ENCODE peak calls at places on chromosomes 1 and 21, in seven cellular contexts. Y is stimulated activated CD8-positive, alpha-beta memory T cell treated with anti-CD3 and anti-CD28 coated beads, Interleukin-4, amount 100 ng/mL, for 1 hour; L is head of caudate nucleus; N is effector CD4-positive, alpha-beta T cell; O is BJ; M is AG04450; Z is HL-60. B is an unnamed sample.

GRCh38 chr1:63917571-63918394 is 144.0 kb downstream of the ROR1 start:
- DNase-seq in Y (no peak), L (no peak), N (no peak), O (no peak), M (no peak), Z (no peak), B (no peak)

GRCh38 chr1:227059076-227059475 is 119.0 kb downstream of the COQ8A start:
- DNase-seq in Y (no peak), L (no peak), N (no peak), O (no peak), M (no peak), Z (no peak), B (no peak)

GRCh38 chr1:167412072-167412471 is 106.3 kb downstream of the CD247 start:
- DNase-seq in Y (no peak), L (no peak), N (no peak), O (no peak), M (no peak), Z (no peak), B (no peak)

GRCh38 chr21:44529503-44530125 is 10.4 kb downstream of the KRTAP10-1 start:
- DNase-seq in Y (no peak), L (peak), N (no peak), O (no peak), M (no peak), Z (no peak), B (no peak)

GRCh38 chr1:165697491-165697880 is 876 bp downstream of the ALDH9A1 start:
- DNase-seq in Y (no peak), L (no peak), N (no peak), O (no peak), M (no peak), Z (no peak), B (no peak)

GRCh38 chr1:228860911-228861829 is 125.9 kb downstream of the RHOU start:
- DNase-seq in Y (no peak), L (no peak), N (no peak), O (peak), M (peak), Z (no peak), B (no peak)

GRCh38 chr1:2194898-2195673 is 514 bp upstream of the FAAP20 start:
- DNase-seq in Y (peak), L (peak), N (peak), O (peak), M (peak), Z (peak), B (peak)

GRCh38 chr1:234256359-234256758 is 116.9 kb upstream of the COA6 start:
- DNase-seq in Y (no peak), L (no peak), N (no peak), O (no peak), M (no peak), Z (no peak), B (no peak)

GRCh38 chr1:22808846-22809501 is 98.3 kb downstream of the EPHB2 start:
- DNase-seq in Y (no peak), L (peak), N (no peak), O (peak), M (peak), Z (no peak), B (peak)

GRCh38 chr1:173453982-173454381 is 23.2 kb upstream of the PRDX6 start:
- DNase-seq in Y (no peak), L (no peak), N (no peak), O (no peak), M (no peak), Z (no peak), B (no peak)

GRCh38 chr1:876428-876827 is 47.3 kb upstream of the SAMD11 start:
- DNase-seq in Y (no peak), L (no peak), N (no peak), O (no peak), M (no peak), Z (no peak), B (no peak)

GRCh38 chr1:72186733-72187307 is 95.5 kb downstream of the NEGR1 start:
- DNase-seq in Y (no peak), L (no peak), N (no peak), O (no peak), M (no peak), Z (no peak), B (no peak)

GRCh38 chr21:42669069-42669468 is 15.6 kb downstream of the PDE9A start:
- DNase-seq in Y (no peak), L (no peak), N (no peak), O (no peak), M (no peak), Z (no peak), B (no peak)

GRCh38 chr1:23394664-23395063 is 25.0 kb upstream of the ZNF436 start:
- DNase-seq in Y (no peak), L (no peak), N (no peak), O (peak), M (no peak), Z (no peak), B (no peak)

GRCh38 chr21:42112857-42113256 is 41.7 kb downstream of the UMODL1 start:
- DNase-seq in Y (no peak), L (peak), N (no peak), O (no peak), M (peak), Z (no peak), B (no peak)

GRCh38 chr1:205495237-205495823 is 9.1 kb upstream of the CDK18 start:
- DNase-seq in Y (no peak), L (no peak), N (no peak), O (no peak), M (no peak), Z (no peak), B (no peak)

GRCh38 chr1:208304193-208304712 is 60.1 kb upstream of the PLXNA2 start:
- DNase-seq in Y (no peak), L (no peak), N (no peak), O (no peak), M (peak), Z (no peak), B (no peak)

GRCh38 chr1:43935711-43936427 is 2.3 kb downstream of the ARTN start:
- DNase-seq in Y (no peak), L (no peak), N (no peak), O (no peak), M (no peak), Z (no peak), B (no peak)

GRCh38 chr21:37668462-37669239 is 247.6 kb downstream of the KCNJ6 start:
- DNase-seq in Y (no peak), L (no peak), N (no peak), O (no peak), M (no peak), Z (no peak), B (no peak)

B was measured in substantia nigra.